ENCODE peak calls at places on chromosome 19, in eight cellular contexts. O is activated CD4-positive, alpha-beta T cell treated with anti-CD3 and anti-CD28 coated beads, Interleukin-2, amount 10 ng/mL, durations not matched to agents 7 days and 5 days; Q is stimulated activated CD4-positive, alpha-beta T cell treated with anti-CD3 and anti-CD28 coated beads, Interleukin-15, amount 100 ng/mL, for 1 hour; C is activated T-helper 9 cell treated with anti-CD3 and anti-CD28 coated beads, Interleukin-2, amount 50 U/mL, for 16 hours; A is GM12865; E is T-helper 17 cell; L is AG09319; G is GM13977. H is an unnamed sample.

GRCh38 chr19:18483119-18483518 is 38.8 kb downstream of the ELL start:
- DNase-seq in C (no peak), Q (no peak), A (no peak), L (no peak), E (no peak), O (no peak), G (no peak), H (no peak)

GRCh38 chr19:34964598-34964997 is 569 bp upstream of the ZNF792 start:
- DNase-seq in L (no peak), Q (no peak), A (no peak), O (no peak), G (no peak), E (no peak), C (no peak), H (no peak)

GRCh38 chr19:47723573-47723923 is 10.3 kb downstream of the EHD2 start:
- DNase-seq in L (peak), O (peak), C (no peak), E (no peak), G (no peak), Q (no peak), A (no peak), H (peak)

GRCh38 chr19:23509686-23510450 is 114.6 kb upstream of the ZNF91 start:
- DNase-seq in G (no peak), A (no peak), C (no peak), L (no peak), E (no peak), Q (no peak), O (no peak), H (no peak)

GRCh38 chr19:54428323-54429175 is 13.3 kb downstream of the TTYH1 start:
- DNase-seq in A (no peak), G (no peak), O (no peak), E (no peak), Q (no peak), L (no peak), C (no peak), H (no peak)

GRCh38 chr19:1066748-1067340 is at the start of gene ARHGAP45:
- DNase-seq in O (peak), G (peak), E (peak), C (peak), A (peak), Q (peak), L (no peak), H (no peak)

GRCh38 chr19:18803550-18804138 is 12.5 kb upstream of the COMP start:
- DNase-seq in L (no peak), E (no peak), C (no peak), Q (no peak), A (no peak), O (no peak), G (peak), H (no peak)

GRCh38 chr19:22945560-22945959 is 57.4 kb downstream of the ZNF728 start:
- DNase-seq in E (no peak), O (no peak), Q (no peak), G (no peak), C (no peak), L (no peak), A (peak), H (peak)

GRCh38 chr19:4521170-4521887 is 3.0 kb upstream of the PLIN4 start:
- DNase-seq in Q (no peak), L (no peak), G (no peak), A (no peak), O (no peak), C (no peak), E (no peak), H (no peak)

GRCh38 chr19:35017507-35017906 is 12.8 kb upstream of the SCN1B start:
- DNase-seq in Q (no peak), A (no peak), O (no peak), E (no peak), G (no peak), L (no peak), C (no peak), H (no peak)

GRCh38 chr19:592101-592500 is 2.4 kb downstream of the HCN2 start:
- DNase-seq in E (no peak), A (no peak), Q (no peak), G (no peak), C (no peak), L (no peak), O (no peak), H (no peak)

GRCh38 chr19:9128171-9128570 is 1.4 kb upstream of the OR7G3 start:
- DNase-seq in C (no peak), O (no peak), L (no peak), Q (no peak), E (no peak), G (no peak), A (no peak), H (no peak)

GRCh38 chr19:35223856-35224505 is 4.6 kb downstream of the FAM187B start:
- DNase-seq in O (no peak), E (no peak), C (no peak), L (no peak), G (no peak), A (no peak), Q (no peak), H (no peak)

GRCh38 chr19:861756-862528 is 2.5 kb downstream of the CFD start:
- DNase-seq in E (peak), G (peak), Q (peak), A (peak), L (no peak), O (peak), C (peak), H (peak)

GRCh38 chr19:53810187-53810546 is 13.9 kb downstream of the NLRP12 start:
- DNase-seq in Q (no peak), C (no peak), O (no peak), E (no peak), A (no peak), L (no peak), G (no peak), H (no peak)

GRCh38 chr19:24000656-24001055 is 86.0 kb downstream of the ZNF726 start:
- DNase-seq in A (no peak), O (no peak), L (no peak), E (no peak), Q (no peak), C (no peak), G (no peak), H (no peak)

GRCh38 chr19:19062454-19063182 is 1.2 kb upstream of the SLC25A42 start:
- DNase-seq in G (no peak), C (no peak), Q (no peak), O (no peak), E (no peak), A (no peak), L (no peak), H (peak)

GRCh38 chr19:42794751-42795150 is 29.3 kb upstream of the PSG8 start:
- DNase-seq in Q (no peak), G (no peak), A (no peak), E (no peak), L (no peak), C (no peak), O (no peak), H (no peak)

GRCh38 chr19:46772170-46773017 is 16.0 kb downstream of the SLC1A5 start:
- DNase-seq in O (no peak), G (no peak), L (no peak), C (no peak), A (no peak), Q (no peak), E (no peak), H (no peak)

GRCh38 chr19:33815410-33816340 is 19.0 kb downstream of the KCTD15 start:
- DNase-seq in A (no peak), L (no peak), C (no peak), E (no peak), G (no peak), Q (no peak), O (no peak), H (no peak)

GRCh38 chr19:16376241-16376640 is 51.6 kb downstream of the KLF2 start:
- DNase-seq in L (no peak), G (no peak), E (no peak), A (no peak), C (no peak), Q (no peak), O (peak), H (no peak)

GRCh38 chr19:4318460-4318859 is 14.1 kb downstream of the FSD1 start:
- DNase-seq in Q (no peak), C (no peak), G (no peak), O (no peak), L (no peak), E (no peak), A (no peak), H (no peak)

GRCh38 chr19:51692065-51692915 is 840 bp upstream of the SPACA6 start:
- DNase-seq in G (peak), C (no peak), E (no peak), A (no peak), Q (no peak), O (no peak), L (no peak), H (no peak)

GRCh38 chr19:18798384-18799352 is 7.6 kb upstream of the COMP start:
- DNase-seq in G (peak), L (no peak), O (no peak), Q (no peak), A (no peak), C (no peak), E (no peak), H (no peak)

GRCh38 chr19:28612275-28612769 is 600.6 kb downstream of the UQCRFS1 start:
- DNase-seq in Q (no peak), C (no peak), O (no peak), A (no peak), L (no peak), G (no peak), E (no peak), H (peak)

GRCh38 chr19:47351545-47351944 is 2.4 kb downstream of the DHX34 start:
- DNase-seq in E (no peak), A (peak), L (no peak), O (no peak), G (peak), Q (no peak), C (no peak), H (peak)

GRCh38 chr19:6452223-6452614 is 7.4 kb downstream of the SLC25A23 start:
- DNase-seq in O (no peak), Q (no peak), L (no peak), E (no peak), A (no peak), G (no peak), C (no peak), H (no peak)

GRCh38 chr19:13744179-13744578 is 20.1 kb upstream of the MRI1 start:
- DNase-seq in E (no peak), L (no peak), O (no peak), A (no peak), C (no peak), Q (no peak), G (no peak), H (no peak)

GRCh38 chr19:45791744-45792481 is 732 bp downstream of the DMWD start:
- DNase-seq in C (no peak), Q (no peak), O (no peak), L (no peak), E (no peak), A (peak), G (peak), H (no peak)

GRCh38 chr19:48665786-48666185 is 7.0 kb downstream of the NTN5 start:
- DNase-seq in O (no peak), E (no peak), C (no peak), L (no peak), A (no peak), G (no peak), Q (no peak), H (no peak)

GRCh38 chr19:46373573-46374359 is 26.9 kb downstream of the PPP5C start:
- DNase-seq in Q (no peak), A (no peak), E (no peak), C (no peak), G (no peak), O (no peak), L (no peak), H (no peak)

GRCh38 chr19:16400911-16401675 is 70.7 kb downstream of the EPS15L1 start:
- DNase-seq in A (no peak), O (no peak), E (no peak), G (no peak), L (no peak), C (no peak), Q (peak), H (no peak)

GRCh38 chr19:31930401-31930800 is 415.0 kb upstream of the ZNF507 start:
- DNase-seq in G (no peak), E (no peak), O (no peak), L (no peak), Q (no peak), C (no peak), A (no peak), H (no peak)

GRCh38 chr19:15285896-15286591 is 46.3 kb downstream of the BRD4 start:
- DNase-seq in E (no peak), G (peak), L (no peak), A (peak), C (no peak), Q (no peak), O (no peak), H (peak)

GRCh38 chr19:52786078-52786463 is 520 bp downstream of the ZNF600 start:
- DNase-seq in G (peak), E (no peak), O (no peak), A (peak), L (no peak), C (no peak), Q (peak), H (no peak)

GRCh38 chr19:10137751-10138682 is 18.3 kb upstream of the EIF3G start:
- DNase-seq in G (no peak), O (no peak), A (no peak), Q (no peak), E (no peak), L (no peak), C (no peak), H (no peak)

GRCh38 chr19:14530005-14530348 is 583 bp downstream of the TECR start:
- DNase-seq in Q (no peak), A (peak), L (no peak), G (no peak), C (no peak), E (peak), O (peak), H (peak)

H was measured in NCI-H82.